ENCODE peak calls at places on chromosomes 13 and 19, in seven cellular contexts. B is brain microvascular endothelial cell, C is tibial artery, T is GM12878, A is AG10803, J is psoas muscle, N is fibroblast of lung. P is an unnamed sample.

GRCh38 chr19:19057720-19058119 is 6.1 kb upstream of the SLC25A42 start:
- DNase-seq in B (no peak), J (no peak), T (no peak), N (no peak), C (no peak), A (no peak), P (no peak)

GRCh38 chr19:24065243-24065642 is 21.7 kb upstream of the ZNF254 start:
- DNase-seq in A (no peak), T (no peak), C (no peak), B (no peak), J (no peak), N (no peak), P (no peak)

GRCh38 chr13:22325761-22326160 is 654.9 kb downstream of the FGF9 start:
- DNase-seq in C (no peak), A (no peak), B (no peak), N (no peak), J (no peak), T (no peak), P (no peak)

GRCh38 chr19:45955905-45956608 is 17.6 kb downstream of the NOVA2 start:
- DNase-seq in N (no peak), C (no peak), T (no peak), J (peak; percentile 70), B (peak; percentile 13), A (no peak), P (no peak)

GRCh38 chr13:110913911-110914292 is 967 bp downstream of the ANKRD10 start:
- DNase-seq in A (no peak), J (no peak), N (no peak), C (no peak), B (no peak), T (no peak), P (no peak)

GRCh38 chr13:99484405-99484981 is 16.8 kb upstream of the TM9SF2 start:
- DNase-seq in C (no peak), N (peak; percentile 90), J (no peak), A (peak; percentile 90), T (no peak), B (peak; percentile 32), P (no peak)

GRCh38 chr13:87208636-87209035 is 462.5 kb upstream of the SLITRK5 start:
- DNase-seq in B (no peak), N (no peak), A (no peak), J (no peak), C (no peak), T (no peak), P (no peak)

GRCh38 chr19:10718205-10719196 is 622 bp downstream of the DNM2 start:
- DNase-seq in C (no peak), N (peak; percentile 21), A (peak; percentile 36), J (peak; percentile 77), B (no peak), T (no peak), P (no peak)

GRCh38 chr19:45179063-45179847 is 671 bp downstream of the BLOC1S3 start:
- DNase-seq in T (no peak), N (no peak), A (peak; percentile 46), J (peak; percentile 67), B (no peak), C (no peak), P (no peak)

GRCh38 chr19:50931023-50931422 is 19.8 kb upstream of the KLK4 start:
- DNase-seq in C (no peak), T (no peak), A (no peak), N (no peak), B (no peak), J (no peak), P (no peak)

GRCh38 chr13:111210945-111211469 is 95.9 kb downstream of the ARHGEF7 start:
- DNase-seq in C (no peak), T (no peak), B (no peak), J (no peak), N (no peak), A (peak; percentile 25), P (no peak)

GRCh38 chr19:51807111-51807701 is 12.2 kb downstream of the FPR3 start:
- DNase-seq in C (no peak), T (no peak), A (peak; percentile 33), B (peak; percentile 21), J (no peak), N (no peak), P (no peak)

GRCh38 chr19:51469629-51470028 is 8.7 kb upstream of the CEACAM18 start:
- DNase-seq in A (no peak), B (no peak), J (no peak), T (no peak), C (no peak), N (no peak), P (no peak)

GRCh38 chr19:40512110-40512472 is 45.3 kb downstream of the SPTBN4 start:
- DNase-seq in C (no peak), A (no peak), T (no peak), N (no peak), B (no peak), J (no peak), P (no peak)

GRCh38 chr13:47672245-47672975 is 328.7 kb downstream of the SUCLA2 start:
- DNase-seq in A (peak; percentile 65), T (no peak), C (no peak), J (no peak), B (no peak), N (peak; percentile 86), P (no peak)

GRCh38 chr13:87123987-87124784 is 547.0 kb upstream of the SLITRK5 start:
- DNase-seq in N (peak; percentile 100), C (no peak), T (no peak), B (peak; percentile 96), A (peak; percentile 98), J (no peak), P (no peak)

GRCh38 chr13:42478531-42479156 is 95.3 kb upstream of the TNFSF11 start:
- DNase-seq in B (peak; percentile 60), A (no peak), C (no peak), N (peak; percentile 68), T (no peak), J (no peak), P (peak; percentile 35)

GRCh38 chr19:34171539-34171876 is 796 bp upstream of the LSM14A start:
- DNase-seq in N (peak; percentile 73), J (no peak), T (peak; percentile 51), A (peak; percentile 77), C (no peak), B (peak; percentile 55), P (no peak)

GRCh38 chr19:38769635-38770211 is 3.6 kb downstream of the LGALS7 start:
- DNase-seq in J (peak; percentile 93), B (peak; percentile 69), N (peak; percentile 71), T (no peak), C (peak; percentile 89), A (peak; percentile 69), P (peak; percentile 64)

GRCh38 chr13:97855570-97855970 is 97.9 kb upstream of the IPO5 start:
- DNase-seq in A (peak; percentile 91), J (no peak), N (peak; percentile 93), C (no peak), B (peak; percentile 51), T (peak; percentile 13), P (no peak)

GRCh38 chr13:60402022-60402421 is 5.0 kb downstream of the TDRD3 start:
- DNase-seq in A (no peak), C (no peak), T (no peak), N (no peak), J (no peak), B (no peak), P (no peak)

GRCh38 chr13:31774186-31774585 is 34.9 kb downstream of the RXFP2 start:
- DNase-seq in N (no peak), A (peak; percentile 33), C (no peak), J (no peak), T (no peak), B (peak; percentile 39), P (no peak)

GRCh38 chr19:54662730-54663129 is at the start of gene LILRB4:
- DNase-seq in C (no peak), J (peak; percentile 67), B (no peak), T (no peak), A (no peak), N (no peak), P (peak; percentile 47)
- H3K4me3 ChIP-seq in C (no peak within 1 kb of the TSS), J (no peak within 1 kb of the TSS), B (no peak within 1 kb of the TSS), T (peak within 1 kb of the TSS; percentile 49), A (no peak within 1 kb of the TSS), N (no peak within 1 kb of the TSS), P (peak within 1 kb of the TSS; percentile 34)

GRCh38 chr13:34750078-34750703 is 191.9 kb upstream of the NBEA start:
- DNase-seq in N (no peak), B (no peak), J (no peak), A (no peak), C (no peak), T (no peak), P (no peak)
- H3K4me3 ChIP-seq in N (no peak overlapping the region), B (peak overlapping the region; percentile 29), J (no peak overlapping the region), A (peak overlapping the region; percentile 51), C (peak overlapping the region; percentile 23), T (no peak overlapping the region), P (no peak overlapping the region)

GRCh38 chr13:46640843-46641242 is 87.9 kb downstream of the LRCH1 start:
- DNase-seq in J (no peak), N (peak; percentile 28), B (peak; percentile 55), T (no peak), C (no peak), A (no peak), P (no peak)
- H3K4me3 ChIP-seq in J (no peak overlapping the region), N (no peak overlapping the region), B (no peak overlapping the region), T (no peak overlapping the region), C (no peak overlapping the region), A (no peak overlapping the region), P (no peak overlapping the region)

DNA sequence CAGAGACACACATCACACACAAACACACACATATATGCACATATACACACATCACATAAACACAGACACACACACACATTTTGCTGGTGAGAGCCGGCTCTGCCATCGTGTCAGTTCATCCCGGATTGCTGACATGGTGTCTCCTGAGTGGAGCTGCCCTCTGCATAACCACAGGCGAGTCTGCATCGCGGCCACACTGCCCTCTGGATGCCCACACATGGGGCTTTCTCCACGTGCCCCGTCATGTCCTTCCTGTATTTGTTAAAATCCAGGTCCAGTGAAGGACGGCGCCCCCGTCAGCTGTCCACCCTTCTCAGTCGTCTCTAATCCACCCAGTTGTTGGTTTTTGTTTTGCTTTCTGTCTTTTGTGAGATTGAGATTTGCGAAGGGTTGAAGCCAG is 52.6 kb upstream of the F7 start:
- DNase-seq in J (peak; percentile 19), T (no peak), N (no peak), B (no peak), C (no peak), A (no peak), P (no peak)
- H3K4me3 ChIP-seq in J (no peak overlapping the region), T (no peak overlapping the region), N (no peak overlapping the region), B (no peak overlapping the region), C (no peak overlapping the region), A (no peak overlapping the region), P (no peak overlapping the region)